ENCODE peak calls at places on chromosomes 12 and 14, in five cellular contexts. One of them, this sample, is unnamed. For H3K9me3, the result is how much of the 10 kb centered on the place peaks cover.

GRCh38 chr14:59189281-59189821 is 884 bp downstream of the DAAM1 start:
- DNase-seq in AG04450: no peak
- DNase-seq in pancreas: peak
- DNase-seq in mucosa of descending colon: peak
- DNase-seq in CD8-positive, alpha-beta T cell: no peak
- DNase-seq in this sample: no peak

GRCh38 chr14:65910108-65910507 is 497.6 kb downstream of the FUT8 start:
- DNase-seq in CD8-positive, alpha-beta T cell: no peak
- DNase-seq in AG04450: no peak
- DNase-seq in mucosa of descending colon: no peak
- DNase-seq in pancreas: no peak
- DNase-seq in this sample: peak

GRCh38 chr14:70821916-70822705 is 12.8 kb upstream of the MAP3K9 start:
- DNase-seq in mucosa of descending colon: peak
- DNase-seq in AG04450: no peak
- DNase-seq in pancreas: peak
- DNase-seq in CD8-positive, alpha-beta T cell: peak
- DNase-seq in this sample: peak

GRCh38 chr14:102509744-102510615 is at the start of gene ANKRD9:
- DNase-seq in pancreas: peak
- DNase-seq in AG04450: peak
- DNase-seq in mucosa of descending colon: peak
- DNase-seq in CD8-positive, alpha-beta T cell: peak
- DNase-seq in this sample: peak

GRCh38 chr12:53644133-53644532 is 18.0 kb upstream of the ATF7 start:
- DNase-seq in AG04450: no peak
- DNase-seq in pancreas: no peak
- DNase-seq in mucosa of descending colon: no peak
- DNase-seq in CD8-positive, alpha-beta T cell: no peak
- DNase-seq in this sample: no peak

GRCh38 chr14:68619805-68620574 is 172.9 kb downstream of the ZFP36L1 start:
- DNase-seq in AG04450: no peak
- DNase-seq in pancreas: no peak
- DNase-seq in mucosa of descending colon: no peak
- DNase-seq in CD8-positive, alpha-beta T cell: no peak
- DNase-seq in this sample: no peak

GRCh38 chr12:122527478-122527944 is 462 bp downstream of the KNTC1 start:
- DNase-seq in AG04450: no peak
- DNase-seq in CD8-positive, alpha-beta T cell: no peak
- DNase-seq in pancreas: no peak
- DNase-seq in mucosa of descending colon: no peak
- DNase-seq in this sample: peak

GRCh38 chr12:53495903-53496751 is 3.1 kb downstream of the MAP3K12 start:
- DNase-seq in mucosa of descending colon: no peak
- DNase-seq in CD8-positive, alpha-beta T cell: no peak
- DNase-seq in pancreas: peak
- DNase-seq in AG04450: peak
- DNase-seq in this sample: peak

GRCh38 chr14:21083565-21084325 is 13.6 kb downstream of the ARHGEF40 start:
- DNase-seq in CD8-positive, alpha-beta T cell: no peak
- DNase-seq in pancreas: no peak
- DNase-seq in mucosa of descending colon: no peak
- DNase-seq in AG04450: no peak
- DNase-seq in this sample: no peak

GRCh38 chr14:50232276-50232642 is 881 bp upstream of the SOS2 start:
- DNase-seq in mucosa of descending colon: no peak
- DNase-seq in pancreas: no peak
- DNase-seq in AG04450: no peak
- DNase-seq in CD8-positive, alpha-beta T cell: no peak
- DNase-seq in this sample: no peak

GRCh38 chr14:50230601-50231474 is 540 bp downstream of the SOS2 start:
- DNase-seq in mucosa of descending colon: peak
- DNase-seq in CD8-positive, alpha-beta T cell: peak
- DNase-seq in AG04450: peak
- DNase-seq in pancreas: peak
- DNase-seq in this sample: peak

GRCh38 chr14:50228313-50228712 is 3.1 kb downstream of the SOS2 start:
- DNase-seq in AG04450: no peak
- DNase-seq in mucosa of descending colon: no peak
- DNase-seq in CD8-positive, alpha-beta T cell: no peak
- DNase-seq in pancreas: no peak
- DNase-seq in this sample: no peak

GRCh38 chr14:50231475-50232275 is at the start of gene SOS2:
- DNase-seq in CD8-positive, alpha-beta T cell: peak
- DNase-seq in pancreas: peak
- DNase-seq in mucosa of descending colon: peak
- DNase-seq in AG04450: peak
- DNase-seq in this sample: peak

GRCh38 chr14:50229646-50230045 is 1.7 kb downstream of the SOS2 start:
- DNase-seq in AG04450: no peak
- DNase-seq in CD8-positive, alpha-beta T cell: no peak
- DNase-seq in pancreas: no peak
- DNase-seq in mucosa of descending colon: no peak
- DNase-seq in this sample: no peak
- H3K4me3 ChIP-seq in AG04450: peak
- H3K4me3 ChIP-seq in CD8-positive, alpha-beta T cell: no peak
- H3K4me3 ChIP-seq in pancreas: peak
- H3K4me3 ChIP-seq in mucosa of descending colon: no peak
- H3K4me3 ChIP-seq in this sample: peak

GRCh38 chr14:83467811-83468210 is 1934.2 kb upstream of the SEL1L start:
- DNase-seq in AG04450: no peak
- DNase-seq in mucosa of descending colon: no peak
- DNase-seq in pancreas: no peak
- DNase-seq in CD8-positive, alpha-beta T cell: no peak
- DNase-seq in this sample: no peak

GRCh38 chr14:83462759-83463158 is 1929.1 kb upstream of the SEL1L start:
- DNase-seq in pancreas: no peak
- DNase-seq in CD8-positive, alpha-beta T cell: no peak
- DNase-seq in AG04450: no peak
- DNase-seq in mucosa of descending colon: no peak
- DNase-seq in this sample: no peak

DNA sequence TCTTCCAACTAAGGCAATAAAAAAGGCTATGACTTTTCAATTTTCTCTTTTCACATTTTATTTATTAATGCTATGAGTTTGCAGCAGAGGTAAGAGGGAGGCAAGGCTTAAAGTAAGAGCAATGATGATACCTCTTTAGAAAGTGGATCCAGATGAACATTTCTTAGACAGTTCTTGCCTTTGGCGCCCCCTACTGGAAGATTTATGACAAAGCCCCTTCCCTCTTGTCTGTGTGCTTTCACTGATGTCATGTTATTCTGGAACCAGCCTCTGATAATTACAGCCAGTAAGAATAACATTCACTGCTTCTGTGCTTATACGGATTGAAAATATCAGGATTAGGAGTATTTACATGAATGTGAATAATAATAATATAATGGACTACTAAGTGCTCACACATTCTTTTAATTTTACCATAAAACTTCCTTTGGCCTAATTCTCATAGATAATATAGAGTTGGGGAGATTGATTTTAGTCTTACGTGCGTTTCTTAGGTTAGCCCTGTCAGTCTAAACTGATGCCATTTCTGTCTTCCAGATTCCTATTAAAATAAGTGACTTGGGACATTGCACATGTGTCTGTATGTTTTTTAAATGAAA is 1929.9 kb upstream of the SEL1L start:
- DNase-seq in CD8-positive, alpha-beta T cell: no peak
- DNase-seq in AG04450: peak
- DNase-seq in pancreas: peak
- DNase-seq in mucosa of descending colon: no peak
- DNase-seq in this sample: peak
- H3K9me3 ChIP-seq in CD8-positive, alpha-beta T cell: under half
- H3K9me3 ChIP-seq in AG04450: under half
- H3K9me3 ChIP-seq in pancreas: under half
- H3K9me3 ChIP-seq in mucosa of descending colon: under half
- H3K9me3 ChIP-seq in this sample: under half

GRCh38 chr12:96198970-96199369 is 4.8 kb downstream of the ELK3 start:
- DNase-seq in pancreas: no peak
- DNase-seq in CD8-positive, alpha-beta T cell: no peak
- DNase-seq in mucosa of descending colon: no peak
- DNase-seq in AG04450: peak
- DNase-seq in this sample: no peak

GRCh38 chr12:96194901-96195844 is 998 bp downstream of the ELK3 start:
- DNase-seq in pancreas: peak
- DNase-seq in CD8-positive, alpha-beta T cell: peak
- DNase-seq in mucosa of descending colon: peak
- DNase-seq in AG04450: peak
- DNase-seq in this sample: peak

GRCh38 chr12:96195845-96196451 is 1.8 kb downstream of the ELK3 start:
- DNase-seq in CD8-positive, alpha-beta T cell: peak
- DNase-seq in AG04450: no peak
- DNase-seq in pancreas: no peak
- DNase-seq in mucosa of descending colon: no peak
- DNase-seq in this sample: peak

GRCh38 chr12:96197503-96198272 is 3.5 kb downstream of the ELK3 start:
- DNase-seq in CD8-positive, alpha-beta T cell: no peak
- DNase-seq in pancreas: no peak
- DNase-seq in AG04450: peak
- DNase-seq in mucosa of descending colon: no peak
- DNase-seq in this sample: peak

GRCh38 chr12:96196781-96197180 is 2.6 kb downstream of the ELK3 start:
- DNase-seq in AG04450: no peak
- DNase-seq in CD8-positive, alpha-beta T cell: no peak
- DNase-seq in pancreas: no peak
- DNase-seq in mucosa of descending colon: no peak
- DNase-seq in this sample: no peak
- H3K4me3 ChIP-seq in AG04450: peak
- H3K4me3 ChIP-seq in CD8-positive, alpha-beta T cell: no peak
- H3K4me3 ChIP-seq in pancreas: no peak
- H3K4me3 ChIP-seq in mucosa of descending colon: no peak
- H3K4me3 ChIP-seq in this sample: peak

GRCh38 chr12:125744201-125744600 is 679.0 kb downstream of the AACS start:
- DNase-seq in CD8-positive, alpha-beta T cell: no peak
- DNase-seq in pancreas: no peak
- DNase-seq in mucosa of descending colon: no peak
- DNase-seq in AG04450: no peak
- DNase-seq in this sample: no peak
- H3K9me3 ChIP-seq in CD8-positive, alpha-beta T cell: under half
- H3K9me3 ChIP-seq in pancreas: under half
- H3K9me3 ChIP-seq in mucosa of descending colon: under half
- H3K9me3 ChIP-seq in AG04450: under half
- H3K9me3 ChIP-seq in this sample: under half

GRCh38 chr12:98504368-98504617 is 11.1 kb upstream of the TMPO start:
- DNase-seq in CD8-positive, alpha-beta T cell: no peak
- DNase-seq in pancreas: no peak
- DNase-seq in AG04450: no peak
- DNase-seq in mucosa of descending colon: no peak
- DNase-seq in this sample: no peak
- H3K4me3 ChIP-seq in CD8-positive, alpha-beta T cell: peak
- H3K4me3 ChIP-seq in pancreas: peak
- H3K4me3 ChIP-seq in AG04450: peak
- H3K4me3 ChIP-seq in mucosa of descending colon: peak
- H3K4me3 ChIP-seq in this sample: peak